ENCODE peak calls at places on chromosomes 4 and X, in ten cellular contexts. O is transverse colon, V is T follicular helper cell, M is AML-193, A is AG09319, S is hypothalamus, B is psoas muscle, Z is adipocyte, E is AG08396, I is activated T-helper 1 cell treated with Interleukin-2 at 50 U/mL for 16 hours. U is an unnamed sample.

GRCh38 chr4:3335385-3335784 is 42.6 kb downstream of the RGS12 start:
- DNase-seq in S (no peak), Z (no peak), A (no peak), B (no peak), E (no peak), M (no peak), V (no peak), O (no peak), I (no peak), U (no peak)

GRCh38 chrX:79364306-79364705 is 2.8 kb downstream of the ITM2A start:
- DNase-seq in A (no peak), I (no peak), B (no peak), V (no peak), Z (no peak), E (no peak), O (no peak), M (no peak), S (no peak), U (no peak)

GRCh38 chr4:99979872-99980271 is 29.8 kb upstream of the H2AZ1 start:
- DNase-seq in B (no peak), A (no peak), V (no peak), M (no peak), E (no peak), S (no peak), Z (peak), O (no peak), I (no peak), U (no peak)

GRCh38 chr4:76733380-76733779 is 164.6 kb downstream of the SOWAHB start:
- DNase-seq in O (peak), Z (no peak), A (no peak), S (no peak), M (no peak), I (no peak), V (no peak), E (no peak), B (no peak), U (no peak)

GRCh38 chr4:121256346-121256745 is 92.2 kb upstream of the TNIP3 start:
- DNase-seq in M (peak), Z (peak), E (peak), B (no peak), A (peak), O (no peak), V (no peak), S (no peak), I (no peak), U (peak)

GRCh38 chr4:158253350-158253980 is 43.2 kb downstream of the TMEM144 start:
- DNase-seq in E (peak), I (no peak), S (peak), V (no peak), Z (peak), O (peak), A (peak), M (peak), B (no peak), U (no peak)

GRCh38 chr4:73257995-73258667 is 467 bp downstream of the ANKRD17 start:
- DNase-seq in M (peak), B (no peak), S (no peak), Z (peak), I (no peak), E (peak), A (no peak), O (no peak), V (no peak), U (no peak)

GRCh38 chrX:103073442-103073841 is 9.5 kb upstream of the BEX1 start:
- DNase-seq in B (no peak), I (no peak), A (no peak), V (no peak), Z (no peak), S (no peak), M (no peak), O (no peak), E (no peak), U (no peak)

GRCh38 chr4:89400408-89401035 is 92.9 kb upstream of the GPRIN3 start:
- DNase-seq in S (no peak), B (no peak), V (no peak), M (no peak), O (no peak), A (no peak), Z (no peak), E (no peak), I (no peak), U (no peak)

GRCh38 chr4:138542191-138542771 is 300.1 kb upstream of the SLC7A11 start:
- DNase-seq in A (no peak), E (no peak), Z (no peak), V (no peak), M (no peak), B (no peak), I (no peak), O (no peak), S (no peak), U (no peak)

GRCh38 chr4:104394409-104394813 is 100.3 kb downstream of the CXXC4 start:
- DNase-seq in E (no peak), O (no peak), A (no peak), V (no peak), B (no peak), I (no peak), S (no peak), Z (no peak), M (no peak), U (no peak)

GRCh38 chrX:48958635-48959094 is 1.3 kb upstream of the OTUD5 start:
- DNase-seq in S (no peak), V (no peak), E (peak), Z (peak), O (peak), I (no peak), B (peak), A (peak), M (no peak), U (no peak)

GRCh38 chr4:143511906-143512305 is 1.6 kb upstream of the SMARCA5 start:
- DNase-seq in V (no peak), S (no peak), M (no peak), E (no peak), B (no peak), I (no peak), O (no peak), Z (no peak), A (no peak), U (no peak)

GRCh38 chr4:79528241-79528706 is 120.2 kb upstream of the GK2 start:
- DNase-seq in I (no peak), Z (no peak), O (no peak), A (no peak), S (no peak), M (no peak), E (no peak), V (no peak), B (no peak), U (no peak)

GRCh38 chrX:133434197-133434820 is 19.0 kb upstream of the GPC4 start:
- DNase-seq in E (no peak), A (no peak), S (no peak), O (no peak), M (no peak), V (no peak), Z (no peak), I (no peak), B (no peak), U (no peak)

U was measured in SK-N-MC.